ENCODE peak calls at places on chromosome 22, in ten cellular contexts. E, A, K, C, M, G, Z, H, J and U are unnamed samples.

GRCh38 chr22:45226681-45227186 is 14.0 kb downstream of the KIAA0930 start:
- DNase-seq in E (no peak), K (no peak), H (peak), G (no peak), Z (no peak), C (peak), J (no peak), A (peak), M (no peak), U (no peak)

GRCh38 chr22:27372969-27373670 is 428.4 kb downstream of the MN1 start:
- DNase-seq in C (no peak), J (peak), K (peak), M (no peak), G (no peak), Z (no peak), A (no peak), E (no peak), H (peak), U (no peak)

GRCh38 chr22:17734197-17734596 is 40.1 kb downstream of the BID start:
- DNase-seq in J (no peak), C (no peak), E (no peak), Z (no peak), G (no peak), M (no peak), K (peak), H (no peak), A (peak), U (no peak)

GRCh38 chr22:38505595-38506117 is 455 bp downstream of the DDX17 start:
- DNase-seq in K (peak), E (no peak), H (peak), M (peak), J (peak), G (peak), C (peak), Z (peak), A (peak), U (peak)

GRCh38 chr22:20015971-20016733 is 471 bp downstream of the ARVCF start:
- DNase-seq in C (peak), A (peak), J (no peak), G (no peak), K (peak), H (peak), Z (peak), E (no peak), M (no peak), U (no peak)

GRCh38 chr22:44523981-44524759 is 26.1 kb upstream of the RTL6 start:
- DNase-seq in H (peak), K (no peak), Z (no peak), E (no peak), J (no peak), C (peak), M (no peak), A (no peak), G (no peak), U (peak)

GRCh38 chr22:45208993-45209838 is 31.5 kb downstream of the KIAA0930 start:
- DNase-seq in C (peak), A (peak), E (no peak), M (no peak), H (no peak), Z (no peak), G (no peak), K (peak), J (no peak), U (peak)

GRCh38 chr22:41531736-41532477 is 12.4 kb downstream of the POLR3H start:
- DNase-seq in K (no peak), J (no peak), M (no peak), Z (no peak), E (no peak), H (no peak), C (no peak), A (no peak), G (no peak), U (no peak)

GRCh38 chr22:27492566-27493201 is 308.9 kb downstream of the MN1 start:
- DNase-seq in C (no peak), J (no peak), M (no peak), K (no peak), H (no peak), E (no peak), A (peak), Z (no peak), G (no peak), U (no peak)

GRCh38 chr22:38754247-38755154 is 1.3 kb downstream of the SUN2 start:
- DNase-seq in M (peak), G (no peak), K (peak), H (peak), Z (peak), A (peak), E (no peak), J (peak), C (peak), U (peak)

GRCh38 chr22:45579306-45579705 is 76.6 kb downstream of the FBLN1 start:
- DNase-seq in H (no peak), A (no peak), M (no peak), J (no peak), Z (no peak), G (no peak), C (no peak), E (no peak), K (no peak), U (no peak)

GRCh38 chr22:27488456-27489224 is 312.9 kb downstream of the MN1 start:
- DNase-seq in A (no peak), M (no peak), J (no peak), C (no peak), E (no peak), H (peak), Z (no peak), G (no peak), K (peak), U (no peak)

GRCh38 chr22:45376703-45377102 is 36.7 kb downstream of the SMC1B start:
- DNase-seq in Z (no peak), A (no peak), E (no peak), H (no peak), K (peak), M (peak), J (no peak), G (no peak), C (no peak), U (no peak)

GRCh38 chr22:44448271-44448780 is 49.7 kb downstream of the RTL6 start:
- DNase-seq in A (no peak), H (peak), C (peak), J (peak), G (peak), E (no peak), Z (no peak), K (no peak), M (peak), U (peak)

GRCh38 chr22:28505416-28506156 is 174.1 kb downstream of the TTC28 start:
- DNase-seq in C (no peak), G (no peak), A (no peak), H (no peak), M (no peak), Z (no peak), J (no peak), K (no peak), E (no peak), U (no peak)

GRCh38 chr22:21951931-21952465 is 650 bp downstream of the PPM1F start:
- DNase-seq in M (no peak), Z (peak), J (peak), E (no peak), A (peak), G (no peak), K (peak), C (peak), H (peak), U (no peak)

GRCh38 chr22:39129081-39129480 is 23.4 kb downstream of the CBX7 start:
- DNase-seq in Z (no peak), A (no peak), K (no peak), G (no peak), M (no peak), H (no peak), E (no peak), J (no peak), C (no peak), U (no peak)

GRCh38 chr22:40178417-40179409 is 988 bp downstream of the TNRC6B start:
- DNase-seq in J (peak), K (peak), Z (peak), A (peak), E (no peak), H (no peak), G (no peak), C (no peak), M (no peak), U (no peak)
- TF ChIP-seq POLR2A in J (no peak), K (no peak), Z (no peak), A (no peak), E (no peak), H (no peak), G (no peak), C (no peak), M (no peak), U (no peak)

DNA sequence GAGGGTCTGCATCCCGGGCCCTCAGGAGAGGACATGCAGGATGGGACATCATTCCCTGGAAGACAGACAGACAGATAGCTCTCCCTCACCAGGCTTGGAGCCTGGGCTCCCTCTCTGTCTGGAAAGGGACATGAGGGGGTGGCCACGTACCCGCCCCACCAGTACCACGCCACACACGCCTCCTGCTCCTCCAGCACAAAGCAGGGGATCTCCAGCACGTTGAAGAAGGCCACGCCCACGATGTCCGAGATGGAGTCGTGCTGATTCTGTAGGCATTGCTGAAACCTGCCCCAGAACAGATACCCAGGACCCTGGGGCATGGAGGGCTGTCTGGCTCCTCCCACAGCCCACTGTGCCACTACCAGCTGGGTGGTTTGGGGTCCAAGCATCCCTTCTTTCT is 2.2 kb downstream of the PLA2G3 start:
- DNase-seq in J (no peak), E (no peak), H (no peak), C (no peak), K (no peak), A (no peak), M (no peak), Z (no peak), G (no peak), U (no peak)
- TF ChIP-seq POLR2A in J (no peak), E (no peak), H (no peak), C (no peak), K (no peak), A (no peak), M (no peak), Z (no peak), G (no peak), U (no peak)

GRCh38 chr22:33535937-33536875 is 384.1 kb downstream of the LARGE1 start:
- DNase-seq in A (no peak), C (no peak), H (no peak), G (no peak), E (no peak), J (no peak), Z (no peak), M (no peak), K (no peak), U (no peak)

GRCh38 chr22:33537059-33537458 is 383.2 kb downstream of the LARGE1 start:
- DNase-seq in C (no peak), Z (no peak), E (no peak), M (no peak), J (no peak), H (no peak), K (no peak), A (no peak), G (no peak), U (no peak)

GRCh38 chr22:33539202-33539901 is 380.9 kb downstream of the LARGE1 start:
- DNase-seq in C (no peak), K (no peak), H (no peak), A (no peak), J (no peak), Z (no peak), E (no peak), M (no peak), G (no peak), U (no peak)

GRCh38 chr22:33539902-33540751 is 380.1 kb downstream of the LARGE1 start:
- DNase-seq in J (peak), K (no peak), Z (no peak), G (peak), H (peak), A (no peak), C (peak), M (peak), E (no peak), U (no peak)

DNA sequence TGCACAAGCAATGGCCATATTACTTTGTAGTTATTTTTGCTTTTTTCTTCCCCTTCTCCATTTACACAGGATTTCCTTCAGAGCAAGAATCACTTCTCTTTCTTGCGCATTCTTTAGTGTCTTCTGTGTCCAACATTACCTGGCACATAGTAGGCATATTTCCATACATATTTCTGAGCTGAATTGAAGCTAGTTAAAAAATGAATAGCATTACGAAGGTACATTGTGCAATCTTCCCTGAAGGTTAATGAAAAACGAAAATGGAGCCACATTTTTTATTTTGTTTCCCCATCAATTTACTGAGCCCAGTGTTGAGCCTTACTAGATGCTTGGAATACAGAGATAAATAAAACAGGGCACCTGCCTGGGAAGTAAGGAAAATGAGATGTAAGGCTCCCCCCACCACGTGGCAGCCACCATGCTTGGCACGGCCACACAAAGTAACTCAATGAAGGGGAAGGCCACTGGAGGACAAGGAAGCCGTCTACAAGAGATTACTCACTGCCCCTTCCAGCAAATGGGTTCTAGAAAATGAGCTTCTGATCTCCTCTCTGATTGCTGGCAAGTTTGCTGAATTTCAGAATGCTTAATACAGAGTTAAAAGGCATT is 381.9 kb downstream of the LARGE1 start:
- DNase-seq in Z (no peak), M (no peak), H (no peak), G (no peak), C (no peak), E (no peak), A (no peak), K (no peak), J (no peak), U (no peak)
- TF ChIP-seq POLR2A in Z (no peak), M (no peak), H (no peak), G (no peak), C (no peak), E (no peak), A (no peak), K (no peak), J (no peak), U (no peak)

DNA sequence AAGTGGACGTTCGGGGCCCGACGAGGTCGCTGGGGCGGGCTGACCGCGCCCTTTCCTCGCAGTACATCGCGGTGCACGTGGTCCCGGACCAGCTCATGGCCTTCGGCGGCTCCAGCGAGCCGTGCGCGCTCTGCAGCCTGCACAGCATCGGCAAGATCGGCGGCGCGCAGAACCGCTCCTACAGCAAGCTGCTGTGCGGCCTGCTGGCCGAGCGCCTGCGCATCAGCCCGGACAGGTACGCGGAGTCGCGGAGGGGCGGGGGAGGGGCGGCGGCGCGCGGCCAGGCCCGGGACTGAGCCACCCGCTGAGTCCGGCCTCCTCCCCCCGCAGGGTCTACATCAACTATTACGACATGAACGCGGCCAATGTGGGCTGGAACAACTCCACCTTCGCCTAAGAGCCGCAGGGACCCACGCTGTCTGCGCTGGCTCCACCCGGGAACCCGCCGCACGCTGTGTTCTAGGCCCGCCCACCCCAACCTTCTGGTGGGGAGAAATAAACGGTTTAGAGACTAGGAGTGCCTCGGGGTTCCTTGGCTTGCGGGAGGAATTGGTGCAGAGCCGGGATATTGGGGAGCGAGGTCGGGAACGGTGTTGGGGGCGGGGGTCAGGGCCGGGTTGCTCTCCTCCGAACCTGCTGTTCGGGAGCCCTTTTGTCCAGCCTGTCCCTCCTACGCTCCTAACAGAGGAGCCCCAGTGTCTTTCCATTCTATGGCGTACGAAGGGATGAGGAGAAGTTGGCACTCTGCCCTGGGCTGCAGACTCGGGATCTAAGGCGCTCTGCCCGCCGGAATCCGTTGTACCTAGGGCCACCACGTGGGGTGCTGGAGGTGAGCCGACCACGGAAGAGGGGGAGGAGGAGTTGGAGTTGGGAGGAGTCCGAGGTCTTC is 771 bp downstream of the MIF start:
- DNase-seq in K (peak), H (peak), G (peak), E (peak), A (peak), Z (peak), M (peak), C (peak), J (peak), U (no peak)
- TF ChIP-seq POLR2A in K (no peak), H (no peak), G (peak), E (no peak), A (no peak), Z (no peak), M (no peak), C (no peak), J (peak), U (no peak)

GRCh38 chr22:43391306-43391705 is 20.5 kb upstream of the MPPED1 start:
- DNase-seq in G (no peak), H (no peak), K (no peak), A (no peak), Z (no peak), E (no peak), C (no peak), M (no peak), J (no peak), U (no peak)
- TF ChIP-seq POLR2A in G (no peak), H (no peak), K (no peak), A (no peak), Z (no peak), E (no peak), C (no peak), M (no peak), J (no peak), U (no peak)

GRCh38 chr22:46580940-46581579 is 39.1 kb upstream of the GRAMD4 start:
- DNase-seq in H (no peak), Z (no peak), E (no peak), C (no peak), A (no peak), M (no peak), J (no peak), K (no peak), G (no peak), U (no peak)

GRCh38 chr22:46583571-46583970 is 36.6 kb upstream of the GRAMD4 start:
- DNase-seq in C (no peak), E (no peak), K (no peak), M (no peak), H (no peak), G (no peak), A (no peak), J (no peak), Z (no peak), U (no peak)

GRCh38 chr22:46584081-46584903 is 35.9 kb upstream of the GRAMD4 start:
- DNase-seq in E (no peak), J (no peak), Z (no peak), M (no peak), H (no peak), G (no peak), C (no peak), K (no peak), A (no peak), U (peak)

GRCh38 chr22:46581580-46582244 is 38.5 kb upstream of the GRAMD4 start:
- DNase-seq in C (no peak), H (no peak), M (no peak), A (peak), G (no peak), Z (no peak), K (no peak), J (no peak), E (no peak), U (no peak)

GRCh38 chr22:46582281-46582811 is 37.8 kb upstream of the GRAMD4 start:
- DNase-seq in K (no peak), Z (no peak), C (no peak), E (no peak), H (peak), A (no peak), J (no peak), M (no peak), G (no peak), U (no peak)
- TF ChIP-seq POLR2A in K (no peak), Z (peak), C (no peak), E (no peak), H (no peak), A (no peak), J (no peak), M (no peak), G (no peak), U (no peak)

GRCh38 chr22:36478966-36479365 is 2.5 kb downstream of the TXN2 start:
- DNase-seq in E (no peak), C (no peak), M (no peak), J (no peak), Z (no peak), K (no peak), A (no peak), H (no peak), G (no peak), U (no peak)

GRCh38 chr22:36470994-36471331 is 10.5 kb downstream of the TXN2 start:
- DNase-seq in E (no peak), A (no peak), M (no peak), G (no peak), C (no peak), H (no peak), J (no peak), K (no peak), Z (no peak), U (no peak)

GRCh38 chr22:36472689-36473088 is 8.8 kb downstream of the TXN2 start:
- DNase-seq in H (no peak), C (no peak), A (no peak), Z (no peak), K (no peak), G (no peak), E (no peak), M (no peak), J (no peak), U (no peak)

GRCh38 chr22:36471341-36471821 is 10.1 kb downstream of the TXN2 start:
- DNase-seq in H (no peak), G (no peak), M (no peak), J (no peak), Z (no peak), A (no peak), K (no peak), C (no peak), E (no peak), U (no peak)

DNA sequence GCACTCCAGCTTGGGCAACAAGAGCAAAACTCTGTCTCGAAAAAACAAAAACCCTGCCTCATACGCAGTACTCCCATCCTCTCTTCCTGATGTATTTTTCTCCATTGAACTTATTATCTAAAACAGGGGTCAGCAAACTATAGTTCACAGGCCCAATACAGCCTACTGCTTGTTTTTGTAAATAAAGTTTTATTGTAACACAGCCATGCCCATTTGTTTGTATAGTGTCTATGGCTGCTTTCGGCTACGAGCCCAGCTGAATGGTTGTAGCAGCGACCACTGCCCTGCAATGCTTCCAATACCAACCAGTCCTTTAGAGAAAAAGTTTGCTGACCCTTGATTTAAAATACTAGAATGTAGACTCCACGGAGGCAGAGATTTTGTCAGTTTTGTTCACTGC is 6.1 kb downstream of the TXN2 start:
- DNase-seq in H (no peak), J (no peak), M (no peak), K (no peak), A (no peak), G (no peak), C (no peak), E (no peak), Z (no peak), U (no peak)
- TF ChIP-seq POLR2A in H (no peak), J (no peak), M (no peak), K (no peak), A (no peak), G (no peak), C (no peak), E (no peak), Z (no peak), U (no peak)

GRCh38 chr22:24555496-24556253 is at the start of gene SNRPD3:
- DNase-seq in J (peak), H (peak), Z (peak), M (peak), K (peak), A (peak), G (peak), E (peak), C (peak), U (peak)
- TF ChIP-seq POLR2A in J (peak), H (no peak), Z (peak), M (no peak), K (peak), A (peak), G (peak), E (peak), C (peak), U (peak)

GRCh38 chr22:50342651-50343540 is at the start of gene PPP6R2:
- DNase-seq in H (peak), Z (peak), M (peak), J (peak), E (no peak), K (peak), A (peak), C (peak), G (no peak), U (no peak)
- TF ChIP-seq POLR2A in H (no peak), Z (peak), M (no peak), J (peak), E (no peak), K (peak), A (peak), C (peak), G (no peak), U (peak)

GRCh38 chr22:49852898-49853894 is at the start of gene ZBED4:
- DNase-seq in K (peak), G (peak), A (peak), E (peak), M (peak), Z (peak), H (peak), J (peak), C (peak), U (peak)
- TF ChIP-seq POLR2A in K (peak), G (peak), A (peak), E (peak), M (no peak), Z (peak), H (no peak), J (peak), C (peak), U (peak)